ENCODE peak calls at places on chromosomes 13 and 19, in nine cellular contexts. T is GM13976, V is neural crest cell, P is RWPE1, E is GM23338, S is IMR-90, W is endodermal cell, R is cardiac fibroblast, D is stomach. G is an unnamed sample.

GRCh38 chr13:66805657-66806056 is 424.5 kb downstream of the PCDH9 start:
- DNase-seq in E (no peak), S (peak), R (peak), W (no peak), D (peak), V (no peak), P (no peak), T (no peak), G (no peak)

GRCh38 chr19:55384576-55385235 is 614 bp upstream of the TMEM238 start:
- DNase-seq in R (no peak), W (peak), E (peak), D (no peak), S (no peak), P (no peak), T (no peak), V (no peak), G (no peak)

GRCh38 chr19:55688422-55689218 is 13.6 kb downstream of the EPN1 start:
- DNase-seq in R (no peak), D (peak), V (no peak), W (no peak), E (no peak), S (no peak), T (no peak), P (no peak), G (no peak)

GRCh38 chr13:44302233-44302632 is 71.4 kb upstream of the SERP2 start:
- DNase-seq in D (no peak), P (no peak), W (no peak), V (no peak), E (no peak), S (no peak), R (no peak), T (no peak), G (no peak)

GRCh38 chr19:19262190-19263057 is 10.7 kb downstream of the TM6SF2 start:
- DNase-seq in D (no peak), W (peak), P (no peak), E (peak), T (no peak), R (no peak), S (no peak), V (no peak), G (no peak)

GRCh38 chr13:52356327-52356726 is 49.6 kb downstream of the THSD1 start:
- DNase-seq in R (peak), V (no peak), D (no peak), T (no peak), E (no peak), P (peak), W (no peak), S (peak), G (no peak)

GRCh38 chr13:108176685-108177274 is 38.6 kb downstream of the LIG4 start:
- DNase-seq in T (peak), R (peak), P (peak), V (peak), D (peak), S (peak), E (peak), W (peak), G (no peak)

GRCh38 chr19:44820648-44821609 is 12.0 kb downstream of the BCAM start:
- DNase-seq in D (no peak), T (no peak), R (peak), S (no peak), V (no peak), W (no peak), P (no peak), E (no peak), G (no peak)

GRCh38 chr19:53183146-53183545 is 10.0 kb downstream of the ZNF665 start:
- DNase-seq in E (no peak), W (no peak), T (no peak), D (no peak), R (no peak), V (no peak), S (peak), P (no peak), G (no peak)

GRCh38 chr19:10091892-10092641 is 6.0 kb downstream of the SHFL start:
- DNase-seq in E (no peak), D (no peak), S (no peak), T (no peak), R (no peak), V (no peak), P (no peak), W (no peak), G (no peak)

GRCh38 chr13:56909896-56910600 is 230.7 kb upstream of the PRR20A start:
- DNase-seq in W (no peak), R (no peak), E (no peak), S (no peak), D (no peak), V (no peak), T (no peak), P (no peak), G (no peak)

GRCh38 chr19:39363909-39364457 is 21.8 kb downstream of the SAMD4B start:
- DNase-seq in S (peak), T (no peak), R (peak), P (no peak), E (no peak), V (no peak), D (no peak), W (no peak), G (no peak)

GRCh38 chr19:42529248-42529764 is 1.0 kb upstream of the CEACAM1 start:
- DNase-seq in D (peak), R (peak), T (peak), E (peak), V (peak), W (peak), P (peak), S (peak), G (peak)

GRCh38 chr19:48925240-48925843 is 8.2 kb upstream of the DHDH start:
- DNase-seq in S (peak), D (no peak), V (no peak), R (peak), W (no peak), P (peak), T (no peak), E (no peak), G (no peak)

GRCh38 chr13:50484472-50485113 is 358.9 kb downstream of the DLEU7 start:
- DNase-seq in S (no peak), R (no peak), P (no peak), V (peak), D (no peak), W (no peak), E (no peak), T (no peak), G (no peak)

GRCh38 chr13:100600915-100601314 is 12.3 kb upstream of the GGACT start:
- DNase-seq in E (no peak), P (no peak), D (no peak), S (no peak), T (no peak), V (no peak), R (no peak), W (no peak), G (no peak)

GRCh38 chr19:50328257-50329145 is 676 bp downstream of the KCNC3 start:
- DNase-seq in S (no peak), D (no peak), R (peak), W (peak), T (peak), E (peak), P (no peak), V (no peak), G (no peak)

GRCh38 chr19:10817291-10818038 is 18.5 kb downstream of the TMED1 start:
- DNase-seq in P (no peak), S (peak), T (no peak), V (no peak), E (peak), R (peak), D (peak), W (peak), G (no peak)

GRCh38 chr13:44196186-44196751 is 177.4 kb upstream of the SERP2 start:
- DNase-seq in T (no peak), V (no peak), W (no peak), E (no peak), P (no peak), S (no peak), D (no peak), R (no peak), G (no peak)

GRCh38 chr19:19670070-19670551 is 1.5 kb downstream of the ZNF101 start:
- DNase-seq in P (no peak), V (no peak), S (no peak), R (no peak), D (no peak), T (no peak), E (peak), W (peak), G (no peak)

GRCh38 chr19:35513975-35514809 is 743 bp upstream of the DMKN start:
- DNase-seq in E (peak), V (no peak), T (no peak), D (no peak), W (peak), P (no peak), S (no peak), R (peak), G (no peak)

GRCh38 chr19:49149652-49150105 is 5.5 kb downstream of the HRC start:
- DNase-seq in D (peak), E (peak), T (no peak), V (peak), S (peak), P (peak), R (peak), W (peak), G (peak)

GRCh38 chr19:35027851-35028599 is 2.2 kb upstream of the SCN1B start:
- DNase-seq in P (no peak), W (peak), R (peak), E (peak), S (peak), T (no peak), D (no peak), V (no peak), G (no peak)

GRCh38 chr13:45367358-45367757 is 26.4 kb upstream of the TPT1 start:
- DNase-seq in T (peak), P (peak), D (peak), R (peak), V (no peak), S (peak), W (peak), E (peak), G (no peak)

GRCh38 chr13:52765991-52766390 is 26.4 kb upstream of the CNMD start:
- DNase-seq in W (no peak), D (no peak), S (no peak), T (no peak), E (no peak), V (no peak), R (no peak), P (no peak), G (no peak)

GRCh38 chr13:91017669-91018053 is 329.8 kb upstream of the MIR17HG start:
- DNase-seq in R (no peak), D (no peak), V (peak), S (no peak), P (no peak), W (peak), E (peak), T (no peak), G (no peak)

GRCh38 chr19:3225677-3226093 is 1.2 kb downstream of the CELF5 start:
- DNase-seq in V (no peak), R (no peak), W (peak), P (no peak), S (no peak), E (peak), D (no peak), T (no peak), G (no peak)

GRCh38 chr19:39362682-39363657 is 20.7 kb downstream of the SAMD4B start:
- DNase-seq in D (no peak), R (peak), V (no peak), E (no peak), T (no peak), P (peak), W (no peak), S (peak), G (no peak)

GRCh38 chr13:33251131-33251629 is 34.4 kb downstream of the STARD13 start:
- DNase-seq in R (peak), S (peak), D (no peak), V (no peak), W (no peak), T (peak), E (no peak), P (peak), G (no peak)

GRCh38 chr19:54606230-54606629 is 12.8 kb downstream of the LILRA1 start:
- DNase-seq in D (no peak), P (no peak), T (no peak), W (no peak), V (no peak), R (no peak), E (no peak), S (no peak), G (no peak)

GRCh38 chr19:29170554-29170953 is 42.4 kb downstream of the UQCRFS1 start:
- DNase-seq in P (no peak), D (no peak), V (no peak), E (no peak), R (no peak), S (no peak), T (no peak), W (no peak), G (no peak)

GRCh38 chr13:79895416-79895815 is 414.5 kb downstream of the NDFIP2 start:
- DNase-seq in W (no peak), S (no peak), E (no peak), R (no peak), P (no peak), V (no peak), D (no peak), T (no peak), G (no peak)

GRCh38 chr19:11737964-11738745 is 591 bp downstream of the ZNF823 start:
- DNase-seq in W (peak), E (peak), P (no peak), R (peak), S (peak), D (peak), T (peak), V (no peak), G (peak)

GRCh38 chr13:91464336-91464735 is 65.9 kb downstream of the GPC5 start:
- DNase-seq in E (no peak), R (no peak), P (no peak), V (no peak), S (no peak), W (no peak), T (no peak), D (no peak), G (no peak)

GRCh38 chr19:54325194-54325621 is 12.2 kb upstream of the LILRA5 start:
- DNase-seq in S (peak), P (peak), D (no peak), R (peak), V (peak), W (peak), T (peak), E (peak), G (no peak)

GRCh38 chr19:13827656-13828055 is 32.4 kb downstream of the ZSWIM4 start:
- DNase-seq in W (peak), D (no peak), E (no peak), P (no peak), R (no peak), V (no peak), S (no peak), T (no peak), G (no peak)

GRCh38 chr19:13824703-13825102 is 29.5 kb downstream of the ZSWIM4 start:
- DNase-seq in S (no peak), T (no peak), R (no peak), W (no peak), V (no peak), P (no peak), E (no peak), D (no peak), G (no peak)

GRCh38 chr19:13826652-13827235 is 31.5 kb downstream of the ZSWIM4 start:
- DNase-seq in D (no peak), T (no peak), V (no peak), E (no peak), S (no peak), R (no peak), P (no peak), W (no peak), G (no peak)

GRCh38 chr19:13823901-13824300 is 28.7 kb downstream of the ZSWIM4 start:
- DNase-seq in D (no peak), V (no peak), R (no peak), T (no peak), S (no peak), P (no peak), W (no peak), E (no peak), G (no peak)

DNA sequence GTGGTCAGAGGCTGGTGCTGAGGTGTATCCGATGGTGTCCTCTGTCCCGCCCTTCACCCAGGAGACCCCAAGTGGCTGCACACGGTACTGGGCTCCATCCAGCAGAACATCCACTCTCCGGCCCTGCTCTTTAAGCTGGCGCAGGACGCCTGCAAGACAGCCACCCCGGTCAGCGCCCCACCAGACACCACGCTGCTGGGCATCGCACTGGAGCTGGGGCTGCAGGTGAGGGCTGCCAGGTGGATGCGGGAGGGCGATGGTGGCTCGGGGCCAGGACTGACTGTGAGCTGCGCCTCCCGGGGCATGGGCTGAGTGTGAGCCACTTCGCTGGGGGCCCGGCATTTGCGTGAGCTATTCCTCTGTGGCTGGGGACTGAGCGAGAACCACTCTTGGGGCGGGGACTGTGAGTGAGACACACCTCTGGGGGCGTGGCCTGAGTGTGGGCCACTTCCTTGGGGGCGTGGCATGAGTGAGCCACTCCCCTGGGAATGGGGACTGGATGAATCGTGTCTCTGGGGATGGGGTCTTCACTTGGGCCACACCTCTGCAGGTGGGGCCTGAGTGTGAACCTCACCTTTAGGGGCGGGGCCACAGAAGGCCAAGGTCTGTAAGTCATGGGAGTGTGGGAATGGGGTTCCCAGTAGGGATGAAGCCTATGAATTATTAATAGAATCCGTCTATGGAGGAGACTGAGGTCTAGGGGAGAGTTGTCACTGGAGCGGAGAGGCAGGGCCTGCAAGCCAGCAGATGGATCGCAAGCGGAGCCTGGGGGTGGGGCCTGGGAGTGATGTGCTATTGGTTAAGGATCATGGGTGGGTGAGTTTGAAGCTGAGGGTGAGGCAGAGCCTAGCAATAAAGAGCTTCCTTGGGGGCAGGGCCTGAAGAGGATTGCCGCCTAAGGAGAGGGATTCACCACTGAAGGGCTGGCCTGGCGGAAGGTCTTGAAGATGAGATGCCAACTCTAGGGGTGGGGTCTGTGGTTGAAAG is 30.5 kb downstream of the ZSWIM4 start:
- DNase-seq in V (no peak), W (peak), D (no peak), T (no peak), E (peak), P (no peak), R (no peak), S (no peak), G (no peak)
- TF ChIP-seq CTCF in V (no peak), W (peak), D (no peak), T (no peak), E (peak), P (no peak), R (peak), S (peak), G (peak)

GRCh38 chr19:14366529-14366928 is 14.7 kb upstream of the ADGRE5 start:
- DNase-seq in P (peak), V (peak), W (peak), T (peak), D (peak), E (peak), R (peak), S (peak), G (no peak)

GRCh38 chr19:14363203-14364097 is 17.8 kb upstream of the ADGRE5 start:
- DNase-seq in E (peak), S (peak), D (peak), T (peak), R (peak), W (peak), P (peak), V (peak), G (peak)

GRCh38 chr19:14367016-14367415 is 14.2 kb upstream of the ADGRE5 start:
- DNase-seq in W (no peak), T (no peak), V (no peak), E (no peak), R (no peak), S (no peak), P (no peak), D (no peak), G (no peak)

DNA sequence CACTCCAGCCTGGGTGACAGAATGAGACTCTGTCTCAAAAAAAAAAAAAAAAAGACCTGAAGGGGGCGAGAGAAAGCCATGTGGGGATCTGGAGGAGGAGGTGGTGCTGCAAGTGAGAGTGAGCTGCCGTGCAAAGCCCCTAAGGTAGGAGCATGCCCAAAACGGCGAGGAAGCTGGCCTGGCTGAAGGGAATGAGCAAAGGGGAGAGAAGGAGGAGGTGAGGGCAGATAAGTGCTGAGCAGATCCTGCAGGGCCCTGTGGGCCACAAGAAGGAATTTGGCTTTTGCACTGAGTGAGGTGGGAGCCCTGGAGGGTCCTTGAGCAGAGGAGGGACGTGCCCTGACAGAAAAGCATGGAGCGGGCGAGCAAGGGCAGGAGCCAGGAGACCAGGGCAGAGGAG is 19.4 kb upstream of the ADGRE5 start:
- DNase-seq in E (peak), R (peak), V (no peak), P (no peak), D (no peak), W (peak), T (peak), S (no peak), G (no peak)
- TF ChIP-seq CTCF in E (peak), R (no peak), V (no peak), P (no peak), D (no peak), W (peak), T (no peak), S (no peak), G (peak)

GRCh38 chr19:17079710-17080440 is 4.3 kb downstream of the MYO9B start:
- DNase-seq in W (no peak), E (no peak), S (peak), R (peak), D (peak), P (peak), T (peak), V (peak), G (no peak)
- TF ChIP-seq CTCF in W (no peak), E (no peak), S (peak), R (peak), D (peak), P (peak), T (peak), V (no peak), G (peak)

GRCh38 chr13:26197298-26197697 is 24.8 kb downstream of the RNF6 start:
- DNase-seq in P (no peak), W (no peak), S (no peak), R (no peak), V (no peak), E (no peak), D (no peak), T (no peak), G (no peak)

GRCh38 chr13:26200811-26201210 is 21.3 kb downstream of the RNF6 start:
- DNase-seq in S (no peak), D (no peak), E (no peak), P (no peak), V (no peak), T (no peak), W (no peak), R (no peak), G (no peak)

GRCh38 chr13:26198116-26198515 is 24.0 kb downstream of the RNF6 start:
- DNase-seq in S (no peak), P (no peak), R (no peak), W (no peak), E (no peak), D (no peak), T (no peak), V (no peak), G (no peak)

GRCh38 chr13:26208292-26208691 is 13.8 kb downstream of the RNF6 start:
- DNase-seq in W (no peak), T (no peak), S (no peak), R (no peak), P (no peak), E (no peak), D (no peak), V (no peak), G (no peak)

GRCh38 chr13:26202365-26202972 is 19.6 kb downstream of the RNF6 start:
- DNase-seq in V (no peak), T (no peak), S (peak), W (no peak), D (no peak), P (no peak), E (no peak), R (peak), G (no peak)
- TF ChIP-seq CTCF in V (no peak), T (no peak), S (no peak), W (no peak), D (no peak), P (no peak), E (no peak), R (no peak), G (no peak)

G was measured in type B pancreatic cell.